ENCODE peak calls at places on chromosome X, in eight cellular contexts. C, N, U, L, F, R, Z and P are unnamed samples.
A peak's percentile ranks its signal among the peaks of the same experiment; 100 is the strongest.

GRCh38 chrX:130005408-130005807 is 23.0 kb downstream of the BCORL1 start:
- DNase-seq in C (no peak), N (no peak), U (no peak), L (no peak), F (no peak), R (no peak), Z (no peak), P (no peak)

GRCh38 chrX:10787264-10787663 is 166.9 kb upstream of the MID1 start:
- DNase-seq in C (no peak), N (no peak), U (no peak), L (no peak), F (no peak), R (no peak), Z (no peak), P (no peak)

GRCh38 chrX:32673193-32673592 is 538.2 kb downstream of the DMD start:
- DNase-seq in C (no peak), N (no peak), U (no peak), L (no peak), F (no peak), R (no peak), Z (no peak), P (no peak)

GRCh38 chrX:320126-320783 is 1.7 kb upstream of the GTPBP6 start:
- DNase-seq in C (no peak), N (no peak), U (no peak), L (peak; percentile 17), F (no peak), R (peak; percentile 20), Z (no peak), P (no peak)

GRCh38 chrX:20224814-20225487 is 41.8 kb downstream of the RPS6KA3 start:
- DNase-seq in C (peak; percentile 40), N (peak; percentile 12), U (peak; percentile 80), L (no peak), F (no peak), R (no peak), Z (no peak), P (peak; percentile 8)

GRCh38 chrX:34631826-34632225 is 25.3 kb downstream of the TMEM47 start:
- DNase-seq in C (no peak), N (peak; percentile 77), U (no peak), L (no peak), F (no peak), R (no peak), Z (no peak), P (no peak)

GRCh38 chrX:147838465-147839131 is 73.1 kb upstream of the FMR1 start:
- DNase-seq in C (no peak), N (no peak), U (no peak), L (no peak), F (no peak), R (no peak), Z (no peak), P (no peak)

GRCh38 chrX:114800719-114801118 is 216.7 kb downstream of the IL13RA2 start:
- DNase-seq in C (peak; percentile 49), N (no peak), U (no peak), L (no peak), F (no peak), R (no peak), Z (no peak), P (no peak)

GRCh38 chrX:33726281-33727160 is 405.6 kb downstream of the FAM47A start:
- DNase-seq in C (no peak), N (no peak), U (no peak), L (no peak), F (no peak), R (peak; percentile 3), Z (no peak), P (no peak)

GRCh38 chrX:26597981-26598380 is 382.0 kb downstream of the MAGEB5 start:
- DNase-seq in C (no peak), N (no peak), U (no peak), L (no peak), F (no peak), R (no peak), Z (no peak), P (no peak)

GRCh38 chrX:132433001-132433400 is 55.8 kb downstream of the MBNL3 start:
- DNase-seq in C (no peak), N (no peak), U (no peak), L (no peak), F (no peak), R (no peak), Z (no peak), P (no peak)

GRCh38 chrX:11724122-11725017 is 33.7 kb upstream of the MSL3 start:
- DNase-seq in C (peak; percentile 27), N (peak; percentile 8), U (no peak), L (no peak), F (no peak), R (peak; percentile 6), Z (no peak), P (peak; percentile 39)

GRCh38 chrX:124346064-124346876 is at the start of gene SH2D1A:
- DNase-seq in C (no peak), N (no peak), U (no peak), L (no peak), F (peak; percentile 20), R (no peak), Z (no peak), P (no peak)

GRCh38 chrX:53312946-53313745 is 31.8 kb upstream of the IQSEC2 start:
- DNase-seq in C (peak; percentile 60), N (peak; percentile 23), U (no peak), L (peak; percentile 72), F (peak; percentile 55), R (peak; percentile 66), Z (peak; percentile 42), P (peak; percentile 68)

GRCh38 chrX:69238153-69238959 is 73.1 kb upstream of the PJA1 start:
- DNase-seq in C (no peak), N (no peak), U (no peak), L (no peak), F (no peak), R (no peak), Z (no peak), P (no peak)

GRCh38 chrX:1417921-1418875 is 26.3 kb upstream of the SLC25A6 start:
- DNase-seq in C (no peak), N (no peak), U (no peak), L (peak; percentile 10), F (no peak), R (no peak), Z (no peak), P (no peak)

GRCh38 chrX:41723305-41723704 is 676 bp upstream of the GPR82 start:
- DNase-seq in C (no peak), N (no peak), U (no peak), L (no peak), F (no peak), R (no peak), Z (no peak), P (no peak)

GRCh38 chrX:67612231-67612630 is 68.4 kb downstream of the AR start:
- DNase-seq in C (peak; percentile 69), N (no peak), U (no peak), L (no peak), F (no peak), R (no peak), Z (no peak), P (no peak)

GRCh38 chrX:40947276-40947675 is 138.0 kb upstream of the USP9X start:
- DNase-seq in C (peak; percentile 63), N (no peak), U (no peak), L (no peak), F (no peak), R (no peak), Z (no peak), P (no peak)

GRCh38 chrX:136423724-136424123 is 64.0 kb upstream of the BRS3 start:
- DNase-seq in C (no peak), N (no peak), U (no peak), L (no peak), F (no peak), R (no peak), Z (no peak), P (no peak)

GRCh38 chrX:43655961-43656494 is at the start of gene MAOA:
- DNase-seq in C (peak; percentile 2), N (no peak), U (no peak), L (peak; percentile 82), F (no peak), R (peak; percentile 12), Z (no peak), P (no peak)

GRCh38 chrX:94455782-94456181 is 781.8 kb downstream of the FAM133A start:
- DNase-seq in C (no peak), N (no peak), U (no peak), L (no peak), F (no peak), R (no peak), Z (no peak), P (no peak)

GRCh38 chrX:40945366-40945713 is 139.9 kb upstream of the USP9X start:
- DNase-seq in C (peak; percentile 65), N (peak; percentile 62), U (no peak), L (peak; percentile 34), F (no peak), R (no peak), Z (no peak), P (peak; percentile 49)

GRCh38 chrX:13069771-13070410 is 25.5 kb upstream of the FAM9C start:
- DNase-seq in C (no peak), N (no peak), U (no peak), L (no peak), F (no peak), R (no peak), Z (no peak), P (no peak)

GRCh38 chrX:110321670-110322069 is 3.8 kb upstream of the AMMECR1 start:
- DNase-seq in C (no peak), N (no peak), U (no peak), L (no peak), F (no peak), R (no peak), Z (no peak), P (no peak)

GRCh38 chrX:38109042-38109904 is 102.9 kb downstream of the SYTL5 start:
- DNase-seq in C (no peak), N (no peak), U (no peak), L (no peak), F (no peak), R (no peak), Z (no peak), P (no peak)

GRCh38 chrX:29535212-29536162 is 679.9 kb upstream of the MAGEB2 start:
- DNase-seq in C (no peak), N (peak; percentile 0), U (no peak), L (no peak), F (no peak), R (no peak), Z (no peak), P (no peak)

GRCh38 chrX:19650996-19651395 is 135.7 kb upstream of the MAP3K15 start:
- DNase-seq in C (no peak), N (no peak), U (no peak), L (no peak), F (no peak), R (no peak), Z (no peak), P (no peak)

GRCh38 chrX:106177106-106177981 is 9.2 kb downstream of the PWWP3B start:
- DNase-seq in C (no peak), N (peak; percentile 54), U (no peak), L (peak; percentile 21), F (no peak), R (no peak), Z (no peak), P (no peak)

GRCh38 chrX:100663651-100664050 is 19.7 kb downstream of the SRPX2 start:
- DNase-seq in C (no peak), N (no peak), U (no peak), L (no peak), F (no peak), R (no peak), Z (no peak), P (no peak)

GRCh38 chrX:49106930-49107329 is 16.6 kb downstream of the GPKOW start:
- DNase-seq in C (peak; percentile 30), N (no peak), U (no peak), L (peak; percentile 73), F (no peak), R (peak; percentile 7), Z (no peak), P (no peak)

GRCh38 chrX:119189586-119189985 is 46.5 kb upstream of the PGRMC1 start:
- DNase-seq in C (no peak), N (no peak), U (no peak), L (no peak), F (no peak), R (no peak), Z (no peak), P (no peak)

GRCh38 chrX:53223068-53223693 is 1.8 kb downstream of the KDM5C start:
- DNase-seq in C (no peak), N (no peak), U (no peak), L (no peak), F (no peak), R (no peak), Z (no peak), P (no peak)

GRCh38 chrX:81791086-81791485 is 589.2 kb downstream of the SH3BGRL start:
- DNase-seq in C (no peak), N (no peak), U (no peak), L (no peak), F (no peak), R (no peak), Z (no peak), P (no peak)